ENCODE peak calls at places on chromosomes 13 and 19, in eight cellular contexts. K is gastrocnemius medialis, E is cardiac fibroblast, B is cardiac muscle cell, Y is psoas muscle, W is stomach, N is SJSA1, P is neural progenitor cell. G is an unnamed sample.

GRCh38 chr13:31131470-31131961 is 30.2 kb downstream of the HSPH1 start:
- DNase-seq in N (no peak), Y (no peak), B (no peak), E (no peak), K (no peak), W (no peak), P (no peak), G (no peak)

GRCh38 chr19:48393559-48394330 is at the start of gene GRIN2D:
- DNase-seq in B (peak), P (peak), W (no peak), N (no peak), E (peak), K (no peak), Y (no peak), G (peak)

GRCh38 chr13:109370486-109370885 is 415.9 kb downstream of the IRS2 start:
- DNase-seq in N (no peak), K (no peak), Y (no peak), W (no peak), B (no peak), E (no peak), P (no peak), G (no peak)

GRCh38 chr13:113120300-113121182 is 2.1 kb upstream of the F10 start:
- DNase-seq in K (peak), Y (no peak), W (peak), P (no peak), B (no peak), E (no peak), N (no peak), G (no peak)

GRCh38 chr13:70339738-70340137 is 231.5 kb upstream of the KLHL1 start:
- DNase-seq in Y (peak), N (no peak), P (peak), K (no peak), E (no peak), B (no peak), W (peak), G (no peak)

GRCh38 chr13:31064636-31065035 is 97.1 kb downstream of the HSPH1 start:
- DNase-seq in N (no peak), K (no peak), P (no peak), E (no peak), Y (no peak), B (no peak), W (no peak), G (no peak)

GRCh38 chr13:20828540-20829364 is 55.0 kb upstream of the EEF1AKMT1 start:
- DNase-seq in E (peak), K (no peak), Y (no peak), N (no peak), B (peak), W (no peak), P (peak), G (peak)

GRCh38 chr19:36489139-36489919 is at the start of gene ZNF566:
- DNase-seq in E (peak), K (peak), N (peak), B (peak), W (peak), Y (peak), P (peak), G (peak)

GRCh38 chr13:59680429-59681024 is 483.2 kb downstream of the DIAPH3 start:
- DNase-seq in Y (no peak), B (peak), W (no peak), N (no peak), K (no peak), E (peak), P (peak), G (peak)

DNA sequence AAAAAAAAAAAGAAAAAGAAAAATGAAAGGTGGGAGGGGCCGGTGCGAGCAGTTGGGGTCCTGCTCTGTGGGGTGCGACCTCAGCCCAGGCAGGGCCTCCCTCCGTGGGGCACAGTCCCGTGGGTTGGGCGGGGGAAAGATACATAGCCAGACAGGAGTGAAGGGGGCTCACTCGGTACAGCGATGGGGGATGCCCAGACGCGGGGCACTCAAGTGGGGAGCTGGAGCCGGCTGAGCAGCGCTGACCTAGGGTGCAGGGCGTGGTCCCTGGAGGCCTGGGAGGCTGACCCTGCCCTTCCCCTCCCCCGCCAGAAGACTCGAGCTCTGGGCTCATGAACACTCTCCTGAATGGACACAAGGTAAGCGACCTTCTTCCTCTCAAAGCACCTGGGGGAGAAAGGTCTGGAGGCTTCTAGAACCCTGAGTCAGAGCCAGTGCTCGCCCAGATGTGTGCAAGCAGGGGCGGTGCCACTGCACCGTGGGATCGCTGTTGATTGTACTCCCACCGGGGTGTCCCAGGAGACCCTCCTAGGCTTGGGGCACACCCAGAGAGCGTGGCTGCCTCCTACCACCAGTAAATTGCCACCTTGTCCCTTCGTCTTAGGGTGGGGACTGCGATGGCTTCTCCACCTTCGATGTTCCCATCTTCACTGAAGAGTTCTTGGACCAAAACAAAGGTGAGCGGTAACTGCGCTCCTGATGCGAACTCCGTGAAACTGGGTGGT is 3.4 kb downstream of the HMG20B start:
- DNase-seq in N (no peak), K (no peak), E (no peak), Y (no peak), W (no peak), P (no peak), B (no peak), G (no peak)
- H3K4me3 ChIP-seq in N (no peak), K (peak), E (peak), Y (peak), W (peak), P (peak), B (no peak), G (peak)

DNA sequence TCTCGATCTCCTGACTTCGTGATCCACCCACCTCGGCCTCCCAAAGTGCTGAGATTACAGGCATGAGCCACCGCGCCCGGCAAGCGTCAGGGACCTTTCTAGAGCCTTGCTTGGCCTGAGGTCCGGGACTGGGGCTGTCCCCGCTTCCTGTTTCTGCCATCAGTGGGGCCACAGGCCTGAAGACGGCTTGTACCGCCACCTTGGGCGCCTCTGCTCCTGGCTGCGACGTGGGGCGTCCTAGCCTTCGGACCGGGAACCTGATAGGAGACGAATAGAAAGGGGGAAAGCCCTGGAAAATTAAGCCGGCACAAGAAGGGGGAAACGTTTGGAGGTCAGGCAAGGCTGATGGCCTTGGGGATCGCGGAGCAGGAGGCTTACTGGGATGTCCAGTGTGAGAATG is 35.1 kb downstream of the RNF6 start:
- DNase-seq in W (no peak), B (no peak), Y (no peak), K (no peak), P (no peak), N (no peak), E (no peak), G (no peak)
- H3K4me3 ChIP-seq in W (peak), B (no peak), Y (peak), K (peak), P (peak), N (peak), E (peak), G (peak)

DNA sequence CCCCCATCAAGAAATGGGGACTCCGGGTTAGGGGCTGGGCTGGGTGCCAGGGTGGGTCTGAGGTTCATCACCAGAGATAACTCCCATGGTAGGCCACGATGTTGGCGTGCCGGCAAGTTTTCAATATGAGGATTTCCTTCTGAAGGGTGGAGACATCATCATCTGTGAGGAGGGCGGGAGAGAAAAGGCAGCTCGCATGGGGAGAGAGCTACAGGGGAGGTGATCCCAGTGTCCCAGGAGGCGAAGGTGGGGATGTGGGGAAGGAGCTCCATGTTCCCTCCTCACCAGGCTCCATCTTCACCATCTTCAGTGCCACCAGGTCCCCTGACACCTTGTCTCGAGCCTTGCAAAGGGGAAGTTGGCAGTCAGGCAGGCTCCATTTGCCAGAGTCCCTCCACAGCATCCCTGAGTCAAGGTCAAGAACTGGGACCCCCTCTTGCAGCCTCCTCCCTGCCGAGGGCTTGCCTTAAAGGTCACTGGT is 430 bp downstream of the MAP4K1 start:
- DNase-seq in N (no peak), B (no peak), W (no peak), P (no peak), K (no peak), E (no peak), Y (no peak), G (no peak)
- H3K4me3 ChIP-seq in N (no peak), B (no peak), W (peak), P (no peak), K (no peak), E (no peak), Y (peak), G (no peak)

GRCh38 chr13:48220592-48221300 is 12.3 kb upstream of the ITM2B start:
- DNase-seq in P (no peak), Y (no peak), K (no peak), N (peak), E (no peak), B (no peak), W (no peak), G (no peak)
- H3K4me3 ChIP-seq in P (no peak), Y (peak), K (no peak), N (no peak), E (no peak), B (no peak), W (no peak), G (no peak)

GRCh38 chr13:104372128-104372527 is 1305.9 kb upstream of the SLC10A2 start:
- DNase-seq in P (no peak), B (peak), W (no peak), N (no peak), E (no peak), Y (no peak), K (no peak), G (no peak)
- H3K4me3 ChIP-seq in P (no peak), B (no peak), W (no peak), N (no peak), E (no peak), Y (no peak), K (no peak), G (no peak)

GRCh38 chr19:4537953-4538600 is 1.8 kb downstream of the LRG1 start:
- DNase-seq in B (no peak), Y (peak), P (peak), K (peak), N (no peak), W (no peak), E (no peak), G (no peak)
- H3K4me3 ChIP-seq in B (no peak), Y (no peak), P (no peak), K (no peak), N (no peak), W (peak), E (no peak), G (no peak)

DNA sequence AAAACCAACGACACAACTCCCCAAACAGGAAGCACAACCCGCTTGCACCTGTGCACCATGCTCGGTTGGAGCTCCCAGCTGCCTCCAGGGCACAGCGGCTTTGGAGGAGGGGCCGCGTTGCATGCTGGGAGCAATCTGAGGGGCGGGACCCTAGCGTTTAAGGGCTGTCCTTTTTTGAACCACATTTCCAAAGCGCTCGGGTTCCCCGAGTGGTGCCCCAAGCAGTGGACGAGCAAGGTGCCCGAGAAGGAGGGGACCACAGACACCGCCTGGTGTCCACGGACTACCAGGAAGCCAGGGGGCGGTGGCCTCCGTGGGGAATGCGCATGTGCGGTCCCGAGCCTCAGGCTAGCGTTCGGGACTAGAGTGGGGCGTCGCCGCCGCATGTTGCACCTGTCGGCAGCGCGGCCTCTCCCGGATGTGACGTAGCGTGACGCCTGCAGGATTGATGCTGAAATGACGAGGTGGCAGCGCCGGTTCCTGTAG is 11.9 kb upstream of the ZNF57 start:
- DNase-seq in Y (peak), W (no peak), N (no peak), E (no peak), P (no peak), B (no peak), K (no peak), G (peak)
- H3K4me3 ChIP-seq in Y (peak), W (peak), N (no peak), E (no peak), P (no peak), B (no peak), K (no peak), G (peak)

DNA sequence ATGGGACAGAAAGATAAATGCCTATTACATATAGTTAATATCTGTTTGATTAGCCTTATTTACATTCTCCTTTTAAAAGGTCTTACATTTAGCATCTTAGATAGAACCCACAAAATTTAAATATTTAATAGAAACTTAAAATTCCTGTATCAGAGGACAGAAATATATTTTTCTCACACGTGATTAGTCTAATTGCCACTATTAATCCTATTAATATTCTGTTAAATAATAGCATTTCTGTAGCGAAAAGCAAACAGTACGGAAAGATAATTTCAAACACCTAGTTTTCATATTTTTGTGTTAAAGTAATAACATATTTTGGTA is 380 bp upstream of the ZNF30 start:
- DNase-seq in B (no peak), P (no peak), K (no peak), N (no peak), Y (no peak), E (no peak), W (no peak), G (no peak)
- H3K4me3 ChIP-seq in B (peak), P (peak), K (peak), N (peak), Y (peak), E (no peak), W (peak), G (peak)

GRCh38 chr13:48590141-48590863 is 57.4 kb upstream of the RCBTB2 start:
- DNase-seq in W (no peak), E (no peak), P (no peak), B (no peak), N (no peak), K (no peak), Y (no peak), G (no peak)
- H3K4me3 ChIP-seq in W (no peak), E (no peak), P (no peak), B (no peak), N (no peak), K (no peak), Y (no peak), G (no peak)